ENCODE peak calls at places on chromosome 11, in ten cellular contexts. One of them, this sample, is unnamed.

GRCh38 chr11:3181722-3182461 is 16.8 kb upstream of the OSBPL5 start:
- DNase-seq in astrocyte of the spinal cord: no peak
- DNase-seq in left colon: no peak
- DNase-seq in stimulated activated CD4-positive, alpha-beta T cell treated with anti-CD3 and anti-CD28 coated beads, Interleukin-4, amount 100 ng/mL, for 4 hours: no peak
- DNase-seq in left lung: no peak
- DNase-seq in effector CD8-positive, alpha-beta T cell: no peak
- DNase-seq in heart left ventricle: no peak
- DNase-seq in SK-MEL-5: no peak
- DNase-seq in stimulated activated naive CD8-positive, alpha-beta T cell treated with anti-CD3 and anti-CD28 coated beads, Interleukin-15, amount 100 ng/mL, for 72 hours: no peak
- DNase-seq in activated naive CD8-positive, alpha-beta T cell treated with anti-CD3 and anti-CD28 coated beads for 36 hours: no peak
- DNase-seq in this sample: no peak

GRCh38 chr11:44589301-44589700 is 23.8 kb downstream of the CD82 start:
- DNase-seq in astrocyte of the spinal cord: peak
- DNase-seq in left colon: peak
- DNase-seq in stimulated activated CD4-positive, alpha-beta T cell treated with anti-CD3 and anti-CD28 coated beads, Interleukin-4, amount 100 ng/mL, for 4 hours: no peak
- DNase-seq in left lung: no peak
- DNase-seq in effector CD8-positive, alpha-beta T cell: no peak
- DNase-seq in heart left ventricle: no peak
- DNase-seq in SK-MEL-5: no peak
- DNase-seq in stimulated activated naive CD8-positive, alpha-beta T cell treated with anti-CD3 and anti-CD28 coated beads, Interleukin-15, amount 100 ng/mL, for 72 hours: no peak
- DNase-seq in activated naive CD8-positive, alpha-beta T cell treated with anti-CD3 and anti-CD28 coated beads for 36 hours: no peak
- DNase-seq in this sample: no peak

GRCh38 chr11:58152776-58153175 is 27.4 kb upstream of the OR9I1 start:
- DNase-seq in astrocyte of the spinal cord: no peak
- DNase-seq in left colon: no peak
- DNase-seq in stimulated activated CD4-positive, alpha-beta T cell treated with anti-CD3 and anti-CD28 coated beads, Interleukin-4, amount 100 ng/mL, for 4 hours: no peak
- DNase-seq in left lung: no peak
- DNase-seq in effector CD8-positive, alpha-beta T cell: no peak
- DNase-seq in heart left ventricle: no peak
- DNase-seq in SK-MEL-5: no peak
- DNase-seq in stimulated activated naive CD8-positive, alpha-beta T cell treated with anti-CD3 and anti-CD28 coated beads, Interleukin-15, amount 100 ng/mL, for 72 hours: no peak
- DNase-seq in activated naive CD8-positive, alpha-beta T cell treated with anti-CD3 and anti-CD28 coated beads for 36 hours: no peak
- DNase-seq in this sample: no peak

GRCh38 chr11:120272303-120272702 is 32.4 kb downstream of the POU2F3 start:
- DNase-seq in astrocyte of the spinal cord: peak
- DNase-seq in left colon: no peak
- DNase-seq in stimulated activated CD4-positive, alpha-beta T cell treated with anti-CD3 and anti-CD28 coated beads, Interleukin-4, amount 100 ng/mL, for 4 hours: no peak
- DNase-seq in left lung: no peak
- DNase-seq in effector CD8-positive, alpha-beta T cell: no peak
- DNase-seq in heart left ventricle: no peak
- DNase-seq in SK-MEL-5: no peak
- DNase-seq in stimulated activated naive CD8-positive, alpha-beta T cell treated with anti-CD3 and anti-CD28 coated beads, Interleukin-15, amount 100 ng/mL, for 72 hours: no peak
- DNase-seq in activated naive CD8-positive, alpha-beta T cell treated with anti-CD3 and anti-CD28 coated beads for 36 hours: no peak
- DNase-seq in this sample: no peak

GRCh38 chr11:115759622-115760527 is 255.7 kb upstream of the CADM1 start:
- DNase-seq in astrocyte of the spinal cord: peak
- DNase-seq in left colon: no peak
- DNase-seq in stimulated activated CD4-positive, alpha-beta T cell treated with anti-CD3 and anti-CD28 coated beads, Interleukin-4, amount 100 ng/mL, for 4 hours: no peak
- DNase-seq in left lung: peak
- DNase-seq in effector CD8-positive, alpha-beta T cell: no peak
- DNase-seq in heart left ventricle: peak
- DNase-seq in SK-MEL-5: no peak
- DNase-seq in stimulated activated naive CD8-positive, alpha-beta T cell treated with anti-CD3 and anti-CD28 coated beads, Interleukin-15, amount 100 ng/mL, for 72 hours: no peak
- DNase-seq in activated naive CD8-positive, alpha-beta T cell treated with anti-CD3 and anti-CD28 coated beads for 36 hours: no peak
- DNase-seq in this sample: no peak

GRCh38 chr11:61494341-61495038 is 14.1 kb upstream of the LRRC10B start:
- DNase-seq in astrocyte of the spinal cord: no peak
- DNase-seq in left colon: no peak
- DNase-seq in stimulated activated CD4-positive, alpha-beta T cell treated with anti-CD3 and anti-CD28 coated beads, Interleukin-4, amount 100 ng/mL, for 4 hours: no peak
- DNase-seq in left lung: no peak
- DNase-seq in effector CD8-positive, alpha-beta T cell: no peak
- DNase-seq in heart left ventricle: no peak
- DNase-seq in SK-MEL-5: no peak
- DNase-seq in stimulated activated naive CD8-positive, alpha-beta T cell treated with anti-CD3 and anti-CD28 coated beads, Interleukin-15, amount 100 ng/mL, for 72 hours: no peak
- DNase-seq in activated naive CD8-positive, alpha-beta T cell treated with anti-CD3 and anti-CD28 coated beads for 36 hours: no peak
- DNase-seq in this sample: no peak

GRCh38 chr11:69368119-69368880 is 74.3 kb downstream of the MYEOV start:
- DNase-seq in astrocyte of the spinal cord: no peak
- DNase-seq in left colon: peak
- DNase-seq in stimulated activated CD4-positive, alpha-beta T cell treated with anti-CD3 and anti-CD28 coated beads, Interleukin-4, amount 100 ng/mL, for 4 hours: peak
- DNase-seq in left lung: peak
- DNase-seq in effector CD8-positive, alpha-beta T cell: no peak
- DNase-seq in heart left ventricle: peak
- DNase-seq in SK-MEL-5: no peak
- DNase-seq in stimulated activated naive CD8-positive, alpha-beta T cell treated with anti-CD3 and anti-CD28 coated beads, Interleukin-15, amount 100 ng/mL, for 72 hours: no peak
- DNase-seq in activated naive CD8-positive, alpha-beta T cell treated with anti-CD3 and anti-CD28 coated beads for 36 hours: no peak
- DNase-seq in this sample: no peak

GRCh38 chr11:132103006-132103405 is 732.6 kb downstream of the NTM start:
- DNase-seq in astrocyte of the spinal cord: no peak
- DNase-seq in left colon: no peak
- DNase-seq in stimulated activated CD4-positive, alpha-beta T cell treated with anti-CD3 and anti-CD28 coated beads, Interleukin-4, amount 100 ng/mL, for 4 hours: no peak
- DNase-seq in left lung: no peak
- DNase-seq in effector CD8-positive, alpha-beta T cell: no peak
- DNase-seq in heart left ventricle: no peak
- DNase-seq in SK-MEL-5: no peak
- DNase-seq in stimulated activated naive CD8-positive, alpha-beta T cell treated with anti-CD3 and anti-CD28 coated beads, Interleukin-15, amount 100 ng/mL, for 72 hours: no peak
- DNase-seq in activated naive CD8-positive, alpha-beta T cell treated with anti-CD3 and anti-CD28 coated beads for 36 hours: no peak
- DNase-seq in this sample: no peak

GRCh38 chr11:5705688-5706087 is 16.1 kb downstream of the TRIM22 start:
- DNase-seq in astrocyte of the spinal cord: peak
- DNase-seq in left colon: no peak
- DNase-seq in stimulated activated CD4-positive, alpha-beta T cell treated with anti-CD3 and anti-CD28 coated beads, Interleukin-4, amount 100 ng/mL, for 4 hours: no peak
- DNase-seq in left lung: no peak
- DNase-seq in effector CD8-positive, alpha-beta T cell: no peak
- DNase-seq in heart left ventricle: no peak
- DNase-seq in SK-MEL-5: no peak
- DNase-seq in stimulated activated naive CD8-positive, alpha-beta T cell treated with anti-CD3 and anti-CD28 coated beads, Interleukin-15, amount 100 ng/mL, for 72 hours: no peak
- DNase-seq in activated naive CD8-positive, alpha-beta T cell treated with anti-CD3 and anti-CD28 coated beads for 36 hours: no peak
- DNase-seq in this sample: no peak